ENCODE peak calls at places on chromosomes 7 and 10, in five cellular contexts. E is sigmoid colon, D is pancreas, S is fibroblast of lung, X is GM23338. T is an unnamed sample. For H3K4me1, the result is how much of the 10 kb centered on the place peaks cover.

GRCh38 chr10:121644501-121644900 is 46.3 kb upstream of the FGFR2 start:
- DNase-seq in E (no peak), D (no peak), S (no peak), X (no peak), T (no peak)

GRCh38 chr7:49703876-49704275 is 69.6 kb upstream of the VWC2 start:
- DNase-seq in E (no peak), D (no peak), S (no peak), X (no peak), T (no peak)

GRCh38 chr10:97844672-97845071 is 5.0 kb upstream of the GOLGA7B start:
- DNase-seq in E (no peak), D (no peak), S (no peak), X (no peak), T (no peak)

GRCh38 chr7:44184874-44185446 is 4.3 kb downstream of the GCK start:
- DNase-seq in E (no peak), D (no peak), S (no peak), X (no peak), T (no peak)

GRCh38 chr7:116782177-116782711 is 80.1 kb upstream of the CAPZA2 start:
- DNase-seq in E (no peak), D (no peak), S (peak), X (peak), T (no peak)

GRCh38 chr7:94064541-94065191 is 60.5 kb upstream of the BET1 start:
- DNase-seq in E (no peak), D (no peak), S (peak), X (peak), T (no peak)

GRCh38 chr7:137519964-137520363 is 176.4 kb upstream of the PTN start:
- DNase-seq in E (no peak), D (no peak), S (no peak), X (no peak), T (no peak)

GRCh38 chr10:73773152-73773879 is 8.5 kb upstream of the CHCHD1 start:
- DNase-seq in E (no peak), D (no peak), S (no peak), X (no peak), T (no peak)

GRCh38 chr10:129472696-129473555 is 5.9 kb downstream of the MGMT start:
- DNase-seq in E (no peak), D (no peak), S (no peak), X (no peak), T (no peak)

GRCh38 chr7:519974-520458 is 370 bp upstream of the PDGFA start:
- DNase-seq in E (peak), D (no peak), S (peak), X (peak), T (no peak)

GRCh38 chr7:1787241-1787640 is 117.2 kb downstream of the ELFN1 start:
- DNase-seq in E (peak), D (no peak), S (no peak), X (peak), T (no peak)

GRCh38 chr7:106757846-106758245 is 96.9 kb upstream of the CCDC71L start:
- DNase-seq in E (peak), D (no peak), S (peak), X (no peak), T (peak)

GRCh38 chr7:108012499-108013430 is 9.8 kb upstream of the LAMB1 start:
- DNase-seq in E (no peak), D (no peak), S (peak), X (no peak), T (no peak)
- H3K4me1 ChIP-seq in E (half or more), D (half or more), S (under half), X (under half), T (under half)

GRCh38 chr10:84739641-84740040 is 411.3 kb downstream of the CCSER2 start:
- DNase-seq in E (no peak), D (no peak), S (no peak), X (no peak), T (no peak)
- TF ChIP-seq CTCF in E (no peak), D (no peak), S (no peak), X (peak), T (no peak)

GRCh38 chr10:93319096-93319495 is 163.0 kb downstream of the MYOF start:
- DNase-seq in E (no peak), D (no peak), S (no peak), X (no peak), T (no peak)
- H3K4me3 ChIP-seq in E (no peak), D (no peak), S (no peak), X (no peak), T (no peak)

DNA sequence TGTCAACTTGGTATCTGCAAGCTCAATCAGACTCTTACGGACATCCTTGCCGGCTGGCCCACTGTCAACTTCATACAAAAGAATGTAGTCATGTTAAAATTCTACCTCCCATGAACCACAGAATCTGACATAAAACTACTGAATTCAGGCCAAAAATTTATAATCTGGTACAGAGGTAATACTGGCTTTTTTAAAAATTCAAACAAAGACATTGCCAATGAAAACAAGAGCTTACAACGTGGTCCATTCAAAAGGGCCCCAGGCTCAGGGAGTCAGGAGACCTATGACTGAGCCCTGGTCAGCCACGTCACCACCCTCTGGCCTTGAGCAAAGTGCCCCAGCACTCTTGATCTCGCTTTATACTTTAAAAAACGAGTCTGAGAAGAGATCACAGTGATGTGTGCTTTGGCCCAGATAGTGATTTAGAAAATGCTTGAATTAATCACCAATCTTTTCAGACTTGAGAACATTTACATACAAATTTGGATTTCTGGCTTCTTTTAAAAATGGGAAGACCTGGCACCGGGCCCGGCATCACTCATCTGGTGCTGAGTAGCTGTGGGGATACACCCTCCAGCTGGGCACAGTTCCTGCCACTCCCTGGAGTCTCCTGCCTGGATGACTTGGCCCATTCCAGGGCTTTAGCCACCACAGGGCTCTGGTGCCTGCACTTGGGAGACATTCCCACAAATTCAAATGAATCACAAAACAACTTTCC is 94.1 kb downstream of the PIP4K2A start:
- DNase-seq in E (peak), D (no peak), S (peak), X (no peak), T (peak)
- H3K4me1 ChIP-seq in E (half or more), D (under half), S (under half), X (half or more), T (under half)

GRCh38 chr10:11837372-11838161 is 14.4 kb downstream of the PROSER2 start:
- DNase-seq in E (peak), D (no peak), S (no peak), X (no peak), T (no peak)

GRCh38 chr10:11835061-11835460 is 11.9 kb downstream of the PROSER2 start:
- DNase-seq in E (no peak), D (no peak), S (no peak), X (no peak), T (no peak)

GRCh38 chr10:11835704-11836103 is 12.5 kb downstream of the PROSER2 start:
- DNase-seq in E (no peak), D (no peak), S (no peak), X (no peak), T (no peak)

GRCh38 chr10:11841375-11841774 is 18.2 kb downstream of the PROSER2 start:
- DNase-seq in E (no peak), D (no peak), S (no peak), X (no peak), T (no peak)

DNA sequence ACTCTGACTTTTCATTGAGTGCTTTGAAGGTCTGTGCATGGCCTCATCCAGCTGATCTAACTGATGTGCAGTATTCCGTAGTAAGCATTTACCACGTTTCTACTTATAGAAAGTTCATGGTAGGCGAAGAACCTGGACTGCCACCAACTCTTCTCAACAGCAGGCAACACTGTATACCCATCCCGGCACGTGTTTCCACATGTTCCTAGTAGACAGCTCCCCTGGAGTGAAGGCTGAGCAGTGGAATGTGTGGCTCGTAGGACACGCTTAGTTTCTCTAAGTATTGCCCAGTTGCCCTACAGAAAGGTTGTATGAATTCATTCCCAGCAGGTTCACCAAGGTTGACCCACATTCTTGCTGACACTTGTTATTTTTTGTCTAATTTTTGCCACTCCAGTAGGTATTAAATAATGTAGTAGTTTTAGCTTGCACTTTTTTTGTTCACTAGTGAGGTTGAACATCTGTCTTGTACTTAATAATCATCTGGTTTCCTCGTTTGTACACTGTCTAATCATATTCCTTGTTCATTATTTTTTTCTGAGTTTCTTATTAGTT is 15.2 kb downstream of the PROSER2 start:
- DNase-seq in E (peak), D (no peak), S (no peak), X (no peak), T (no peak)
- TF ChIP-seq CTCF in E (no peak), D (no peak), S (no peak), X (no peak), T (no peak)

GRCh38 chr7:56175784-56176183 is 59.6 kb upstream of the NUPR2 start:
- DNase-seq in E (no peak), D (no peak), S (no peak), X (no peak), T (no peak)
- H3K4me3 ChIP-seq in E (peak), D (no peak), S (no peak), X (no peak), T (no peak)

GRCh38 chr10:101216631-101217425 is 12.4 kb downstream of the LBX1 start:
- DNase-seq in E (no peak), D (no peak), S (no peak), X (peak), T (no peak)
- H3K4me1 ChIP-seq in E (under half), D (under half), S (under half), X (under half), T (under half)

GRCh38 chr10:86711237-86711956 is 43.1 kb downstream of the LDB3 start:
- DNase-seq in E (peak), D (peak), S (peak), X (peak), T (peak)
- TF ChIP-seq CTCF in E (no peak), D (peak), S (no peak), X (peak), T (no peak)

GRCh38 chr10:26215534-26215922 is 1.0 kb upstream of the GAD2 start:
- DNase-seq in E (no peak), D (no peak), S (no peak), X (peak), T (no peak)
- H3K4me3 ChIP-seq in E (no peak), D (no peak), S (no peak), X (peak), T (no peak)

GRCh38 chr10:125017547-125018298 is 75.8 kb downstream of the ZRANB1 start:
- DNase-seq in E (no peak), D (peak), S (no peak), X (no peak), T (no peak)
- H3K4me1 ChIP-seq in E (under half), D (under half), S (under half), X (under half), T (under half)